ENCODE peak calls at places on chromosomes 7 and 10, in eight cellular contexts. One of them, this sample, is unnamed.

GRCh38 chr10:81784111-81784597 is 90.8 kb upstream of the NRG3 start:
- DNase-seq in astrocyte: no peak
- DNase-seq in OCI-LY7: no peak
- DNase-seq in tibial artery: no peak
- DNase-seq in A549: no peak
- DNase-seq in spleen: peak; percentile 62
- DNase-seq in cardiac muscle cell: no peak
- DNase-seq in GM23248: no peak
- DNase-seq in this sample: no peak

GRCh38 chr7:157278791-157279678 is 57.8 kb upstream of the DNAJB6 start:
- DNase-seq in GM23248: peak; percentile 63
- DNase-seq in cardiac muscle cell: peak; percentile 65
- DNase-seq in tibial artery: no peak
- DNase-seq in OCI-LY7: no peak
- DNase-seq in astrocyte: no peak
- DNase-seq in spleen: peak; percentile 90
- DNase-seq in A549: no peak
- DNase-seq in this sample: no peak

GRCh38 chr10:81018898-81019890 is 481.5 kb downstream of the SH2D4B start:
- DNase-seq in spleen: no peak
- DNase-seq in astrocyte: peak; percentile 16
- DNase-seq in cardiac muscle cell: peak; percentile 65
- DNase-seq in tibial artery: no peak
- DNase-seq in A549: peak; percentile 70
- DNase-seq in GM23248: peak; percentile 55
- DNase-seq in OCI-LY7: peak; percentile 44
- DNase-seq in this sample: no peak

GRCh38 chr10:86599729-86600128 is 54.6 kb upstream of the OPN4 start:
- DNase-seq in A549: no peak
- DNase-seq in GM23248: no peak
- DNase-seq in OCI-LY7: peak; percentile 18
- DNase-seq in cardiac muscle cell: no peak
- DNase-seq in spleen: no peak
- DNase-seq in astrocyte: no peak
- DNase-seq in tibial artery: no peak
- DNase-seq in this sample: no peak

GRCh38 chr7:138478499-138478908 is 18.4 kb downstream of the TRIM24 start:
- DNase-seq in astrocyte: no peak
- DNase-seq in tibial artery: no peak
- DNase-seq in cardiac muscle cell: no peak
- DNase-seq in A549: no peak
- DNase-seq in GM23248: no peak
- DNase-seq in spleen: no peak
- DNase-seq in OCI-LY7: no peak
- DNase-seq in this sample: no peak

GRCh38 chr7:84647797-84648762 is 453.5 kb upstream of the SEMA3A start:
- DNase-seq in astrocyte: peak; percentile 90
- DNase-seq in cardiac muscle cell: peak; percentile 80
- DNase-seq in spleen: no peak
- DNase-seq in GM23248: peak; percentile 77
- DNase-seq in OCI-LY7: no peak
- DNase-seq in A549: no peak
- DNase-seq in tibial artery: no peak
- DNase-seq in this sample: peak; percentile 42

GRCh38 chr7:4204530-4205165 is 477.4 kb upstream of the FOXK1 start:
- DNase-seq in GM23248: no peak
- DNase-seq in tibial artery: no peak
- DNase-seq in OCI-LY7: no peak
- DNase-seq in spleen: peak; percentile 60
- DNase-seq in A549: peak; percentile 18
- DNase-seq in cardiac muscle cell: peak; percentile 1
- DNase-seq in astrocyte: no peak
- DNase-seq in this sample: no peak

GRCh38 chr7:39488467-39489393 is 77.5 kb upstream of the YAE1 start:
- DNase-seq in cardiac muscle cell: no peak
- DNase-seq in OCI-LY7: no peak
- DNase-seq in astrocyte: no peak
- DNase-seq in spleen: no peak
- DNase-seq in tibial artery: no peak
- DNase-seq in A549: no peak
- DNase-seq in GM23248: no peak
- DNase-seq in this sample: no peak

GRCh38 chr10:21145751-21146445 is 248.8 kb upstream of the NEBL start:
- DNase-seq in GM23248: no peak
- DNase-seq in cardiac muscle cell: no peak
- DNase-seq in astrocyte: no peak
- DNase-seq in OCI-LY7: no peak
- DNase-seq in A549: no peak
- DNase-seq in spleen: no peak
- DNase-seq in tibial artery: no peak
- DNase-seq in this sample: no peak

GRCh38 chr10:27355918-27356573 is 115.4 kb upstream of the ACBD5 start:
- DNase-seq in GM23248: no peak
- DNase-seq in tibial artery: no peak
- DNase-seq in spleen: no peak
- DNase-seq in A549: peak; percentile 16
- DNase-seq in astrocyte: no peak
- DNase-seq in cardiac muscle cell: peak; percentile 9
- DNase-seq in OCI-LY7: no peak
- DNase-seq in this sample: no peak

GRCh38 chr10:96222441-96222840 is 48.9 kb downstream of the BLNK start:
- DNase-seq in GM23248: no peak
- DNase-seq in A549: no peak
- DNase-seq in cardiac muscle cell: no peak
- DNase-seq in OCI-LY7: peak; percentile 77
- DNase-seq in astrocyte: no peak
- DNase-seq in spleen: no peak
- DNase-seq in tibial artery: no peak
- DNase-seq in this sample: no peak

GRCh38 chr10:12459776-12460175 is 110.4 kb downstream of the CAMK1D start:
- DNase-seq in astrocyte: no peak
- DNase-seq in OCI-LY7: no peak
- DNase-seq in GM23248: peak; percentile 2
- DNase-seq in cardiac muscle cell: no peak
- DNase-seq in tibial artery: no peak
- DNase-seq in A549: no peak
- DNase-seq in spleen: no peak
- DNase-seq in this sample: no peak

GRCh38 chr7:113120647-113121046 is 2.3 kb upstream of the SMIM30 start:
- DNase-seq in A549: no peak
- DNase-seq in tibial artery: no peak
- DNase-seq in cardiac muscle cell: no peak
- DNase-seq in GM23248: no peak
- DNase-seq in spleen: no peak
- DNase-seq in astrocyte: no peak
- DNase-seq in OCI-LY7: no peak
- DNase-seq in this sample: no peak

GRCh38 chr10:29131952-29132820 is 156.7 kb upstream of the LYZL1 start:
- DNase-seq in tibial artery: peak; percentile 33
- DNase-seq in spleen: no peak
- DNase-seq in OCI-LY7: no peak
- DNase-seq in A549: no peak
- DNase-seq in astrocyte: peak; percentile 19
- DNase-seq in GM23248: peak; percentile 28
- DNase-seq in cardiac muscle cell: peak; percentile 72
- DNase-seq in this sample: no peak

GRCh38 chr7:156534925-156535324 is 105.6 kb upstream of the RNF32 start:
- DNase-seq in A549: no peak
- DNase-seq in spleen: no peak
- DNase-seq in cardiac muscle cell: no peak
- DNase-seq in tibial artery: no peak
- DNase-seq in GM23248: no peak
- DNase-seq in astrocyte: no peak
- DNase-seq in OCI-LY7: no peak
- DNase-seq in this sample: no peak

GRCh38 chr10:86668297-86669165 is at the start of gene LDB3:
- DNase-seq in cardiac muscle cell: peak; percentile 40
- DNase-seq in A549: no peak
- DNase-seq in tibial artery: peak; percentile 80
- DNase-seq in GM23248: no peak
- DNase-seq in OCI-LY7: peak; percentile 87
- DNase-seq in astrocyte: peak; percentile 65
- DNase-seq in spleen: no peak
- DNase-seq in this sample: no peak

GRCh38 chr7:41886257-41886905 is 183.5 kb upstream of the INHBA start:
- DNase-seq in cardiac muscle cell: peak; percentile 82
- DNase-seq in GM23248: peak; percentile 95
- DNase-seq in OCI-LY7: no peak
- DNase-seq in A549: no peak
- DNase-seq in tibial artery: peak; percentile 54
- DNase-seq in spleen: no peak
- DNase-seq in astrocyte: peak; percentile 96
- DNase-seq in this sample: peak; percentile 40

GRCh38 chr7:44970521-44971051 is 8.2 kb downstream of the MYO1G start:
- DNase-seq in cardiac muscle cell: no peak
- DNase-seq in astrocyte: no peak
- DNase-seq in spleen: no peak
- DNase-seq in OCI-LY7: no peak
- DNase-seq in A549: no peak
- DNase-seq in GM23248: no peak
- DNase-seq in tibial artery: no peak
- DNase-seq in this sample: no peak

GRCh38 chr10:11823989-11824346 is 812 bp downstream of the PROSER2 start:
- DNase-seq in OCI-LY7: no peak
- DNase-seq in cardiac muscle cell: peak; percentile 19
- DNase-seq in tibial artery: no peak
- DNase-seq in GM23248: peak; percentile 40
- DNase-seq in astrocyte: peak; percentile 13
- DNase-seq in A549: no peak
- DNase-seq in spleen: no peak
- DNase-seq in this sample: no peak

GRCh38 chr7:116122972-116123595 is 87.3 kb upstream of the TES start:
- DNase-seq in GM23248: peak; percentile 77
- DNase-seq in tibial artery: no peak
- DNase-seq in OCI-LY7: peak; percentile 14
- DNase-seq in astrocyte: peak; percentile 30
- DNase-seq in cardiac muscle cell: peak; percentile 72
- DNase-seq in spleen: no peak
- DNase-seq in A549: peak; percentile 66
- DNase-seq in this sample: no peak

GRCh38 chr7:92698237-92698841 is 108.1 kb upstream of the FAM133B start:
- DNase-seq in GM23248: peak; percentile 81
- DNase-seq in tibial artery: no peak
- DNase-seq in OCI-LY7: no peak
- DNase-seq in A549: peak; percentile 59
- DNase-seq in spleen: no peak
- DNase-seq in cardiac muscle cell: peak; percentile 97
- DNase-seq in astrocyte: peak; percentile 98
- DNase-seq in this sample: no peak

GRCh38 chr7:75971961-75972763 is 22.2 kb downstream of the TMEM120A start:
- DNase-seq in OCI-LY7: no peak
- DNase-seq in tibial artery: peak; percentile 65
- DNase-seq in GM23248: peak; percentile 55
- DNase-seq in astrocyte: no peak
- DNase-seq in A549: peak; percentile 54
- DNase-seq in spleen: peak; percentile 81
- DNase-seq in cardiac muscle cell: peak; percentile 67
- DNase-seq in this sample: no peak

GRCh38 chr10:2733278-2733963 is 333.9 kb upstream of the PFKP start:
- DNase-seq in A549: no peak
- DNase-seq in tibial artery: no peak
- DNase-seq in GM23248: no peak
- DNase-seq in astrocyte: no peak
- DNase-seq in cardiac muscle cell: no peak
- DNase-seq in OCI-LY7: no peak
- DNase-seq in spleen: no peak
- DNase-seq in this sample: no peak

GRCh38 chr7:127896683-127897082 is 134.6 kb downstream of the LRRC4 start:
- DNase-seq in spleen: no peak
- DNase-seq in GM23248: no peak
- DNase-seq in tibial artery: no peak
- DNase-seq in cardiac muscle cell: no peak
- DNase-seq in A549: no peak
- DNase-seq in OCI-LY7: no peak
- DNase-seq in astrocyte: no peak
- DNase-seq in this sample: no peak
- H3K4me1 ChIP-seq in spleen: peaks cover 18% of the 10 kb centered on the region
- H3K4me1 ChIP-seq in GM23248: peaks cover 43% of the 10 kb centered on the region
- H3K4me1 ChIP-seq in tibial artery: no peaks in the 10 kb centered on the region
- H3K4me1 ChIP-seq in cardiac muscle cell: peaks cover 57% of the 10 kb centered on the region
- H3K4me1 ChIP-seq in A549: no peaks in the 10 kb centered on the region
- H3K4me1 ChIP-seq in OCI-LY7: peaks cover 12% of the 10 kb centered on the region
- H3K4me1 ChIP-seq in astrocyte: peaks cover 20% of the 10 kb centered on the region
- H3K4me1 ChIP-seq in this sample: peaks cover 29% of the 10 kb centered on the region

GRCh38 chr10:77415311-77415960 is 222.2 kb downstream of the KCNMA1 start:
- DNase-seq in OCI-LY7: no peak
- DNase-seq in astrocyte: no peak
- DNase-seq in spleen: no peak
- DNase-seq in A549: no peak
- DNase-seq in GM23248: peak; percentile 18
- DNase-seq in cardiac muscle cell: no peak
- DNase-seq in tibial artery: no peak
- DNase-seq in this sample: peak; percentile 24
- H3K4me1 ChIP-seq in OCI-LY7: no peaks in the 10 kb centered on the region
- H3K4me1 ChIP-seq in astrocyte: peaks cover 30% of the 10 kb centered on the region
- H3K4me1 ChIP-seq in spleen: no peaks in the 10 kb centered on the region
- H3K4me1 ChIP-seq in A549: peaks cover 28% of the 10 kb centered on the region
- H3K4me1 ChIP-seq in GM23248: peaks cover 34% of the 10 kb centered on the region
- H3K4me1 ChIP-seq in cardiac muscle cell: peaks cover under 1% of the 10 kb centered on the region
- H3K4me1 ChIP-seq in tibial artery: peaks cover 89% of the 10 kb centered on the region
- H3K4me1 ChIP-seq in this sample: peaks cover 18% of the 10 kb centered on the region

DNA sequence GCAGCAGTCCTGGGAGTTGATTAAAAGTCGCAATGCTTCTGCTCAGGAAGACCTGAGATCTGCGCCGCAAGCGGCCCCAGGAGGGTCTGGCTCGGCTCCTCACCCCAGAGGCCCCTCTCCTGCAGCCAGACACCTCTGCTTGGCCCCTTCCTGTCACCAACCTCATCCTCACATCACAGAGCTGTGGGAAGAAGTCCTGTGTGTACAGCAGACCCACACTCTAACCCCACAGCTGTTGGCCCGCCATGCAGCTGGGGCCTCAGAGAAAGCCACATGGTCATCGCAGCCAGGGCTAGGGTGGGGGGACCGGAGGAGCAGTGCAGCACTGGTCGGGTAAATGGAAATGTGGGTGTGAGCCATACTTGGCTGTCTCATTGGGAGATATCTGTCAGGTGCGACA is 97.7 kb downstream of the RGS10 start:
- DNase-seq in A549: no peak
- DNase-seq in astrocyte: no peak
- DNase-seq in OCI-LY7: no peak
- DNase-seq in tibial artery: no peak
- DNase-seq in GM23248: no peak
- DNase-seq in cardiac muscle cell: no peak
- DNase-seq in spleen: no peak
- DNase-seq in this sample: no peak
- H3K4me1 ChIP-seq in A549: peaks cover 2% of the 10 kb centered on the region
- H3K4me1 ChIP-seq in astrocyte: peaks cover 12% of the 10 kb centered on the region
- H3K4me1 ChIP-seq in OCI-LY7: peaks cover 26% of the 10 kb centered on the region
- H3K4me1 ChIP-seq in tibial artery: peaks cover 18% of the 10 kb centered on the region
- H3K4me1 ChIP-seq in GM23248: peaks cover 16% of the 10 kb centered on the region
- H3K4me1 ChIP-seq in cardiac muscle cell: no peaks in the 10 kb centered on the region
- H3K4me1 ChIP-seq in spleen: peaks cover 18% of the 10 kb centered on the region
- H3K4me1 ChIP-seq in this sample: no peaks in the 10 kb centered on the region

DNA sequence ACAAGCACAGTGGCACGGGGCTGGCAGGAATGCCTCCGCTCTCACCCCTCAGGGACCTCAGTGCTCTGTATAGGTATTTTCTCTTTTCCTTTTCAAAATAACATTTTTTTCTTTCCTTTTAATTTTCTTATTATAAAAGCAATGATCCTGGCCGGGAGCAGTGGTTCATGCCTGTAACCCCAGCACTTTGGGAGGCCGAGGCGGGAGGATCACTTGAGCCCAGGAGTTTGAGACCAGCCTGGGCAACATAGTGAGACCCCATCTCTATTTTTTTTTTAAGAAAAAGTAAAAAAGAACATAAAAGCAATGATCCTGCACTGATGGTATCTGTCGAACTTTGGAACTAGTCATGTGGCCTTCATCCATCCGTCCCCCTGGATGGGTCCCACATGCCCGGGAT is 3.2 kb downstream of the PRF1 start:
- DNase-seq in cardiac muscle cell: no peak
- DNase-seq in A549: no peak
- DNase-seq in OCI-LY7: no peak
- DNase-seq in GM23248: no peak
- DNase-seq in tibial artery: no peak
- DNase-seq in spleen: no peak
- DNase-seq in astrocyte: no peak
- DNase-seq in this sample: no peak
- H3K4me1 ChIP-seq in cardiac muscle cell: no peaks in the 10 kb centered on the region
- H3K4me1 ChIP-seq in A549: no peaks in the 10 kb centered on the region
- H3K4me1 ChIP-seq in OCI-LY7: peaks cover 19% of the 10 kb centered on the region
- H3K4me1 ChIP-seq in GM23248: no peaks in the 10 kb centered on the region
- H3K4me1 ChIP-seq in tibial artery: no peaks in the 10 kb centered on the region
- H3K4me1 ChIP-seq in spleen: peaks cover 14% of the 10 kb centered on the region
- H3K4me1 ChIP-seq in astrocyte: no peaks in the 10 kb centered on the region
- H3K4me1 ChIP-seq in this sample: peaks cover 4% of the 10 kb centered on the region